ENCODE peak calls at places on chromosomes 7 and 10, in six cellular contexts. A, D, E, U, J and K are unnamed samples.

GRCh38 chr10:65194131-65194530 is 1672.9 kb downstream of the REEP3 start:
- DNase-seq in D (peak), J (no peak), A (no peak), E (no peak), U (peak), K (no peak)

GRCh38 chr10:86303626-86304025 is 63.0 kb downstream of the GRID1 start:
- DNase-seq in U (no peak), A (no peak), E (peak), D (no peak), J (no peak), K (no peak)

GRCh38 chr7:130154131-130154500 is 51.1 kb downstream of the TMEM209 start:
- DNase-seq in D (no peak), U (no peak), A (no peak), J (no peak), E (no peak), K (no peak)

GRCh38 chr10:87696922-87697714 is 37.4 kb downstream of the PAPSS2 start:
- DNase-seq in J (no peak), U (no peak), D (no peak), A (no peak), E (no peak), K (no peak)

GRCh38 chr10:113433711-113434110 is 119.1 kb upstream of the HABP2 start:
- DNase-seq in U (no peak), A (no peak), J (no peak), D (no peak), E (no peak), K (no peak)

GRCh38 chr10:8498881-8499280 is 444.4 kb downstream of the GATA3 start:
- DNase-seq in A (no peak), D (no peak), J (no peak), U (no peak), E (no peak), K (no peak)

GRCh38 chr10:113854757-113855626 is 531 bp downstream of the NHLRC2 start:
- DNase-seq in J (peak), U (peak), A (peak), D (peak), E (peak), K (peak)

GRCh38 chr7:92641921-92642511 is 51.8 kb upstream of the FAM133B start:
- DNase-seq in A (no peak), J (peak), E (no peak), U (peak), D (peak), K (no peak)

GRCh38 chr7:99733448-99733847 is 1.5 kb downstream of the CYP3A7 start:
- DNase-seq in A (no peak), U (no peak), J (peak), E (no peak), D (no peak), K (peak)

GRCh38 chr7:47493971-47494370 is 87.9 kb downstream of the TNS3 start:
- DNase-seq in E (no peak), U (no peak), A (no peak), D (peak), J (no peak), K (no peak)

GRCh38 chr7:95871078-95871848 is 98.9 kb downstream of the DYNC1I1 start:
- DNase-seq in D (peak), J (peak), E (no peak), U (peak), A (no peak), K (peak)

GRCh38 chr7:46940178-46940577 is 641.7 kb downstream of the TNS3 start:
- DNase-seq in D (no peak), E (no peak), J (no peak), U (no peak), A (no peak), K (no peak)

GRCh38 chr10:93121311-93121710 is 47.6 kb downstream of the CYP26A1 start:
- DNase-seq in J (no peak), A (no peak), U (no peak), E (no peak), D (no peak), K (no peak)

GRCh38 chr10:103764296-103765088 is 90.9 kb downstream of the SH3PXD2A start:
- DNase-seq in J (no peak), D (no peak), U (no peak), A (no peak), E (no peak), K (no peak)

GRCh38 chr10:61408065-61408464 is 45.1 kb downstream of the TMEM26 start:
- DNase-seq in A (no peak), E (no peak), J (no peak), U (no peak), D (no peak), K (no peak)

GRCh38 chr7:47677664-47678063 is 95.8 kb upstream of the TNS3 start:
- DNase-seq in D (no peak), U (no peak), J (no peak), A (no peak), E (no peak), K (peak)

GRCh38 chr7:113796557-113796956 is 122.3 kb downstream of the PPP1R3A start:
- DNase-seq in A (no peak), D (peak), U (peak), E (no peak), J (no peak), K (no peak)

GRCh38 chr10:106573106-106573505 is 591.4 kb downstream of the SORCS1 start:
- DNase-seq in D (peak), A (no peak), E (no peak), J (no peak), U (peak), K (no peak)

GRCh38 chr7:154591544-154591943 is 411.4 kb downstream of the PAXIP1 start:
- DNase-seq in E (no peak), U (no peak), A (no peak), J (no peak), D (peak), K (no peak)

GRCh38 chr10:54496852-54497251 is 304.2 kb downstream of the PCDH15 start:
- DNase-seq in D (no peak), E (peak), A (no peak), U (no peak), J (no peak), K (no peak)

GRCh38 chr7:74637745-74638144 is 19.8 kb upstream of the GTF2I start:
- DNase-seq in D (no peak), U (no peak), A (no peak), E (no peak), J (no peak), K (no peak)

GRCh38 chr7:134632937-134633540 is 13.6 kb upstream of the BPGM start:
- DNase-seq in A (no peak), D (peak), U (peak), E (no peak), J (peak), K (peak)

GRCh38 chr10:59000162-59000825 is 176.1 kb upstream of the PHYHIPL start:
- DNase-seq in A (no peak), J (no peak), U (no peak), E (no peak), D (no peak), K (no peak)

GRCh38 chr10:93073539-93074136 is at the start of gene CYP26A1:
- DNase-seq in J (no peak), A (no peak), E (no peak), U (no peak), D (no peak), K (peak)

GRCh38 chr7:96320437-96320836 is 1.5 kb downstream of the SLC25A13 start:
- DNase-seq in J (peak), D (no peak), U (no peak), A (no peak), E (no peak), K (no peak)

GRCh38 chr7:146736446-146737190 is 620.0 kb downstream of the CNTNAP2 start:
- DNase-seq in D (no peak), J (no peak), U (peak), E (no peak), A (no peak), K (no peak)

GRCh38 chr7:149865437-149865836 is 8.3 kb upstream of the ATP6V0E2 start:
- DNase-seq in E (peak), A (no peak), D (no peak), U (no peak), J (peak), K (no peak)

GRCh38 chr7:8178353-8178752 is 83.6 kb downstream of the ICA1 start:
- DNase-seq in D (no peak), E (no peak), J (no peak), U (no peak), A (no peak), K (no peak)

DNA sequence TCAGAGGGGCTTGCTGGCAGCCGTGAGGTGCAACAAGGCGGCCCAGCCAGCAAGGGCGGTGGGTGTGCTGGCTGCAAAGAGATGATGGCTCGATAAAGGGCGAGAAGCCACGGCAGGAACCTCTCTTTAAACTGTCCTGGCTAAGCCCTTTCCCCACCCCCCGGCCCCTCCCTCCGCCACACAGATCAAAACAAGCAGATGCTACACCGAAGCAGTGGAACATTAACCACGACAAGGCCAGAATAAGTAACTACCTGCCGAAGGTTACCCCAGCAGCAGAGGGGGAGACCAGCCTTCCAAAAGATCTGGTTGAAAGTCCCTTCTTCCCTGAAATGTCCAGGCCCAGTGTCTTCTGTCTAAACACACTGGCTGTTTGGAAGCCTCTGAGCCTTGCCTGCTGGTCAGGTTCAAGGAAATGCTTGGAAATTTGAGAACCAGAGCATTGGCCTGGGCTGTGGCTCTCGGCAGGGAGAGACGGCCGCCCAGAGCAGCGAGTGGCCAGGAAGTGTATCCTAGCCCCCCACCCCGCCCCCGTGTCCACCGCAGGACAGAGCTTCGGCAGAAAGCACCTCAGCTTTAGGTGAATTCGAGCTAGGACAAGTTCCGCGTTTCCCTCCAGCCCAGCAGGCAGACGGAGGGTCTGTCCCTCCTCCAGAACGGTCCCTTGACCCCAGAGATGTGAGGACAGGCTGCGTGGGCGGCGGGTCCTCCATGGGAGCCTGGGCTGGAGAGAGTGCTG is 2.1 kb downstream of the FAM20C start:
- DNase-seq in U (peak), E (no peak), D (peak), J (no peak), A (no peak), K (peak)
- H3K4me3 ChIP-seq in U (peak), E (peak), D (peak), J (no peak), A (peak), K (peak)

GRCh38 chr10:96236090-96236478 is 35.3 kb downstream of the BLNK start:
- DNase-seq in J (no peak), D (no peak), E (no peak), A (no peak), U (no peak), K (no peak)
- H3K4me3 ChIP-seq in J (no peak), D (no peak), E (no peak), A (no peak), U (no peak), K (no peak)

GRCh38 chr7:125099519-125099918 is 169.9 kb upstream of the POT1 start:
- DNase-seq in U (no peak), A (no peak), J (no peak), D (no peak), E (no peak), K (no peak)

DNA sequence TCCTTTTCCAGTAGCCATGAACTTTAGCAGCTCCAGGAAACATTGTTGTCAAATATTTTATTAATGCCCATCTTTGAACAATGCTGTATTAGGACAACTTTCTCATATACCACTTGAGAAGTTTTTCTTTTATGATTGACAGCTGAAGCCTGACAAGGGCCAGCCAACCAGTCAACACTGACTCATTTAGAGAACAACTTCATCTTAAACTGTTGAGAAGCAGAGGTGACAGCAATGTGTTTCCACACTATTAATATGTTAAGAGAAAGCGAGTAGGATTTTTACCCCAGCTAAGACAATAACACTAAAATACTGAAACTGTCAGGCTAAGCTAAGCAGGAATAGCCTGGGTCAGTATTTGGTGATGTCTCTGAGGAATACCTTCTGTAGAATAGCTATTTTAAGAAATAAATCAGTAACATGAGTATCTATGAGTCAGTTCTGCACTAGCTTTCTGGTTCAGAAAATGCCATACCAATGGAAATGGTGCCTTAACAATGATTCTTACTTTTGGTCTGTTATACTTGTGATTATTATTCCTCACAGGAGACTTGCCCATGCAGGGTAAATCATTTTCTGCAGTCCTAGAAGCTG is 168.8 kb upstream of the POT1 start:
- DNase-seq in A (no peak), D (peak), U (peak), J (no peak), E (no peak), K (no peak)
- H3K4me3 ChIP-seq in A (no peak), D (no peak), U (no peak), J (no peak), E (no peak), K (no peak)

DNA sequence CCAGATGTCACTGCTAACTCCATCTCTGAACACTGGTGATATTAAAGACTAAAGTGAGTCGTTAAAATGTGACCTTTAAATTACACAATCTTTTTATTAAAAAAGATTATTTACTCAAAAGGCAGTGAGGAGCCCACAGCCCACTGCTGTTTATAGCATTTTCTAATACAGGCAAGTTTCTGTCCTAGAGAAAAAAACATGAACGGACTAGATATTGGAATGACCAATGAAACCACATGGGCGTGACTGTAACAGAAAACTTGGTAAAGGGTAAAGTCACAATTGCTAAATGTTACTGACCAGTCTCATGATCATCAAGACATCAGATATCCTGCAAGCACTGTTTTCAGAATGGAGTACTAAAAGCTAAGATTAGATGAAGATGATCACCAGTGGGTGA is 78.7 kb downstream of the FEZF1 start:
- DNase-seq in D (no peak), U (no peak), E (no peak), J (no peak), A (no peak), K (no peak)
- H3K4me3 ChIP-seq in D (no peak), U (no peak), E (no peak), J (no peak), A (no peak), K (no peak)